ENCODE peak calls at places on chromosome 18, in six cellular contexts. Z is NCI-H1092 treated with DMSO at 0.1 percent for 48 hours, V is bronchial epithelial cell, L is GM04504, C is activated T-cell treated with anti-CD3 and anti-CD28 coated beads for 1 hour, N is caudate nucleus. M is an unnamed sample.

GRCh38 chr18:48766025-48766424 is 184.7 kb downstream of the SMAD7 start:
- DNase-seq in Z (no peak), V (no peak), L (no peak), C (no peak), N (no peak), M (no peak)

GRCh38 chr18:13502585-13502984 is 223.8 kb downstream of the FAM210A start:
- DNase-seq in Z (no peak), V (no peak), L (no peak), C (no peak), N (no peak), M (no peak)

GRCh38 chr18:43278401-43278800 is 1.1 kb upstream of the SYT4 start:
- DNase-seq in Z (peak), V (no peak), L (no peak), C (no peak), N (no peak), M (no peak)

GRCh38 chr18:4063545-4063944 is 391.6 kb downstream of the DLGAP1 start:
- DNase-seq in Z (no peak), V (no peak), L (no peak), C (no peak), N (no peak), M (no peak)

GRCh38 chr18:74274690-74275089 is 17.1 kb downstream of the CYB5A start:
- DNase-seq in Z (no peak), V (no peak), L (no peak), C (no peak), N (no peak), M (no peak)

GRCh38 chr18:30446605-30447004 is 595.9 kb downstream of the DSC3 start:
- DNase-seq in Z (no peak), V (no peak), L (no peak), C (no peak), N (no peak), M (no peak)

GRCh38 chr18:57312346-57313144 is 39.8 kb upstream of the ST8SIA3 start:
- DNase-seq in Z (no peak), V (no peak), L (no peak), C (no peak), N (no peak), M (no peak)

GRCh38 chr18:10266236-10266585 is 188.2 kb upstream of the APCDD1 start:
- DNase-seq in Z (no peak), V (no peak), L (no peak), C (no peak), N (no peak), M (no peak)

GRCh38 chr18:21242141-21243040 is at the start of gene GREB1L:
- DNase-seq in Z (peak), V (peak), L (peak), C (no peak), N (peak), M (no peak)

GRCh38 chr18:47683774-47684173 is 246.7 kb downstream of the SMAD2 start:
- DNase-seq in Z (no peak), V (peak), L (no peak), C (no peak), N (no peak), M (no peak)

GRCh38 chr18:75159238-75159518 is 49.8 kb downstream of the PTGR3 start:
- DNase-seq in Z (no peak), V (no peak), L (no peak), C (no peak), N (no peak), M (no peak)

GRCh38 chr18:23066504-23067039 is 68.7 kb upstream of the CABLES1 start:
- DNase-seq in Z (no peak), V (no peak), L (no peak), C (no peak), N (no peak), M (no peak)

GRCh38 chr18:63317982-63318881 is 1.3 kb downstream of the BCL2 start:
- DNase-seq in Z (peak), V (peak), L (no peak), C (peak), N (peak), M (no peak)

GRCh38 chr18:61975526-61976326 is 82.9 kb upstream of the RNF152 start:
- DNase-seq in Z (no peak), V (no peak), L (no peak), C (no peak), N (no peak), M (no peak)

GRCh38 chr18:37084912-37085311 is 256.0 kb downstream of the KIAA1328 start:
- DNase-seq in Z (no peak), V (no peak), L (no peak), C (no peak), N (no peak), M (no peak)

GRCh38 chr18:159037-159652 is 788 bp downstream of the USP14 start:
- DNase-seq in Z (no peak), V (peak), L (no peak), C (no peak), N (no peak), M (no peak)